ENCODE peak calls at places on chromosomes 16 and 17, in five cellular contexts. K is PC-9; V is CD8-positive, alpha-beta memory T cell; H is aorta; I is GM23248. X is an unnamed sample. For H3K4me1, the result is how much of the 10 kb centered on the place peaks cover.

GRCh38 chr16:48906076-48906475 is 296.1 kb upstream of the N4BP1 start:
- DNase-seq in K (no peak), V (no peak), H (no peak), I (no peak), X (no peak)

GRCh38 chr17:7330099-7331015 is 1.2 kb upstream of the NEURL4 start:
- DNase-seq in K (peak), V (peak), H (peak), I (peak), X (peak)

GRCh38 chr16:21598676-21599157 is 660 bp upstream of the METTL9 start:
- DNase-seq in K (peak), V (no peak), H (no peak), I (peak), X (no peak)

GRCh38 chr17:65888649-65889048 is 303.3 kb downstream of the CEP112 start:
- DNase-seq in K (no peak), V (no peak), H (no peak), I (peak), X (no peak)

GRCh38 chr16:79391395-79391794 is 209.1 kb downstream of the MAF start:
- DNase-seq in K (no peak), V (no peak), H (no peak), I (no peak), X (no peak)

GRCh38 chr16:56726926-56727325 is 3.0 kb upstream of the NUP93 start:
- DNase-seq in K (no peak), V (no peak), H (no peak), I (no peak), X (no peak)

GRCh38 chr17:7478276-7479138 is 924 bp downstream of the ZBTB4 start:
- DNase-seq in K (peak), V (peak), H (peak), I (peak), X (peak)

GRCh38 chr17:51006601-51007000 is 114.1 kb downstream of the SPAG9 start:
- DNase-seq in K (no peak), V (no peak), H (no peak), I (peak), X (no peak)

GRCh38 chr17:37488607-37489196 is 989 bp upstream of the DUSP14 start:
- DNase-seq in K (peak), V (peak), H (peak), I (peak), X (peak)

GRCh38 chr17:61462734-61463067 is 10.5 kb downstream of the TBX4 start:
- DNase-seq in K (no peak), V (no peak), H (no peak), I (no peak), X (no peak)

GRCh38 chr17:48643697-48644012 is 17.5 kb upstream of the HOXB9 start:
- DNase-seq in K (no peak), V (no peak), H (no peak), I (no peak), X (no peak)

GRCh38 chr17:48645639-48646182 is 19.6 kb upstream of the HOXB9 start:
- DNase-seq in K (no peak), V (no peak), H (no peak), I (no peak), X (no peak)

GRCh38 chr17:48644159-48644558 is 18.0 kb upstream of the HOXB9 start:
- DNase-seq in K (no peak), V (no peak), H (no peak), I (no peak), X (no peak)

GRCh38 chr17:48646183-48647102 is 20.3 kb upstream of the HOXB9 start:
- DNase-seq in K (no peak), V (peak), H (no peak), I (no peak), X (peak)

GRCh38 chr17:48644910-48645557 is 18.9 kb upstream of the HOXB9 start:
- DNase-seq in K (no peak), V (no peak), H (no peak), I (no peak), X (no peak)
- H3K4me3 ChIP-seq in K (no peak), V (no peak), H (no peak), I (no peak), X (no peak)

GRCh38 chr17:1496814-1497325 is 4.4 kb upstream of the MYO1C start:
- DNase-seq in K (no peak), V (no peak), H (no peak), I (no peak), X (no peak)

GRCh38 chr17:1493291-1493980 is 950 bp upstream of the MYO1C start:
- DNase-seq in K (no peak), V (no peak), H (no peak), I (no peak), X (no peak)

GRCh38 chr17:1494203-1494602 is 1.7 kb upstream of the MYO1C start:
- DNase-seq in K (no peak), V (no peak), H (no peak), I (no peak), X (no peak)

GRCh38 chr17:1495265-1495664 is 2.8 kb upstream of the MYO1C start:
- DNase-seq in K (peak), V (no peak), H (peak), I (peak), X (no peak)

DNA sequence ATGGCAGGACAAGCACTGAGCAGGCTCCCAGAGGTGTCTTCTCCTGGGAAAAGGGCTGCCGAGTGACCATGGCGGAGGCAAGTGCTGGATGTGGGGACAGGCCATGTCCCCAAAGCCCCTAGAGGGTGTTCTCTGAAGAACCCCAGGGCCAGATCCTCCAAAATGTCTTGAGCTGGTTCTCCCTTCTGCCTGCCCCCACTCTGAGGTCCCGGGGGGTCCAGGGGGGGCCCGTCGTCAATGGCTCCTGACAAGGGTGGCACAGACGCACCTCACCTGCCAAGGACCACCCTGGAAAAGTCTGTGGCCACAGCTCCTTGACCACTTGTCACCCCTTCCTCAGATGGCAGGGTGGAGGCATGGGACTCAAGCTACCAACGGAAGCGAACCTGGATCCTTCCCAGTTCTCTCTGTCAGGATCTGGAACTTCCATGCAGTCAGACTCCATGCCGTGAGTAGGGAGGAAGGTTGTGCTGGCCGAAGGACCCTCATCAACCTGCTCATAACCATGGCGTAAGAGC is 2.3 kb upstream of the MYO1C start:
- DNase-seq in K (no peak), V (no peak), H (no peak), I (no peak), X (no peak)
- H3K27ac ChIP-seq in K (no peak), V (no peak), H (peak), I (peak), X (no peak)

GRCh38 chr16:85754403-85754802 is 3.5 kb upstream of the C16orf74 start:
- DNase-seq in K (no peak), V (no peak), H (no peak), I (no peak), X (no peak)

GRCh38 chr16:85751665-85752501 is 987 bp upstream of the C16orf74 start:
- DNase-seq in K (peak), V (no peak), H (no peak), I (peak), X (no peak)

GRCh38 chr16:85753559-85753958 is 2.7 kb upstream of the C16orf74 start:
- DNase-seq in K (peak), V (no peak), H (no peak), I (no peak), X (no peak)

GRCh38 chr16:85752511-85753420 is 1.9 kb upstream of the C16orf74 start:
- DNase-seq in K (no peak), V (no peak), H (no peak), I (no peak), X (no peak)

DNA sequence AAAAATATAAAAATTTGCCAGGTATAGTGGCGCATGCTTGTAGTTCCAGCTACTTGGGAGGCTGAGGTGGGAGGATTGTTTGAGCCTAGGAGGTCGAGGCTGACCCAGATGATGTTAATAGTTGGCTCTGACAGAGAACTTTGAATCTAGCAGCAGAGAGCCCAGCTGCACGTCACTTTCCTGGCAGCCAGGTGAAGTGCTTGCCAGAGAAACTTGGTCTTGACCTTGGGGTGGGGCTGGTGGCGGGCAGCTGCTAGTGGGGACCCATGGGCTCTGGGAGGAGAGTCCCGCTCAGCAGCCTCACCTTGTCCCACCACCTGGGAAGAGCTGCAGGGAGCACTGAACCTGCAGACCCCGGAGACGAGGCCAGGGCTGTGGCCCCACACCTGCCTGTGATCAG is 3.1 kb upstream of the C16orf74 start:
- DNase-seq in K (no peak), V (no peak), H (no peak), I (no peak), X (no peak)
- H3K4me1 ChIP-seq in K (under half), V (under half), H (under half), I (under half), X (under half)

DNA sequence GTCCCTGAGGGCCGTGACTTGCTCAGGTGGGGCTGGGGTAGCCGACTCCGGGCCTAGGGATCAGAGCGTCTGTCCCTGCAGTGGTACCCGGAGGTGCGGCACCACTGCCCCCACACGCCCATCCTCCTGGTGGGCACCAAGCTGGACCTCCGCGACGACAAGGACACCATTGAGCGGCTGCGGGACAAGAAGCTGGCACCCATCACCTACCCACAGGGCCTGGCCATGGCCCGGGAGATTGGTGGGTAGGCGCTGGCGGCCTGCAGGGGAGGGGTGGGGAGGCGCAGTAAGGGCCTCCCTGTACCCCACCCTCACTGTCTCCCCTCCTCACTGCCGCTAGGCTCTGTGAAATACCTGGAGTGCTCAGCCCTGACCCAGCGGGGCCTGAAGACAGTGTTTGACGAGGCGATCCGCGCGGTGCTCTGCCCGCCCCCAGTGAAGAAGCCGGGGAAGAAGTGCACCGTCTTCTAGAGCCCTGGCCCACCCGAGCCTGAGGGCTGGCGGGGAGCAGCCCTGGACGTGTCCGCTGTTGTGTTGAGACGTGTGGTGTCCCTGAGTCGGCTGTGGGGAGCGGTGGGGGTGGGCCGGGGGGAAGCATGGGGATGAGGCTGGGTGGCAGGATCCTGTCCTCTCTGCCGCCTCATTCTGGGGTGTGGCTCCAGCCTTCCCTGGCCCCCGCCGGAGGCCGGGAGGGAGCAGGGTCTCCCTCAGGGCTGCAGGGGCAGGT is 2.0 kb downstream of the RAC3 start:
- DNase-seq in K (no peak), V (no peak), H (no peak), I (no peak), X (no peak)
- H3K4me3 ChIP-seq in K (no peak), V (no peak), H (no peak), I (no peak), X (no peak)

GRCh38 chr17:74606050-74606449 is 14.0 kb upstream of the CD300LD start:
- DNase-seq in K (no peak), V (no peak), H (peak), I (no peak), X (no peak)
- H3K27ac ChIP-seq in K (no peak), V (no peak), H (no peak), I (no peak), X (no peak)

GRCh38 chr16:4746991-4747574 is 12.7 kb downstream of the DNAAF8 start:
- DNase-seq in K (no peak), V (no peak), H (no peak), I (peak), X (no peak)

GRCh38 chr16:4747906-4748681 is 13.8 kb downstream of the DNAAF8 start:
- DNase-seq in K (no peak), V (peak), H (no peak), I (no peak), X (no peak)

GRCh38 chr16:4748682-4749411 is 14.5 kb downstream of the DNAAF8 start:
- DNase-seq in K (no peak), V (no peak), H (no peak), I (no peak), X (no peak)

GRCh38 chr16:4750896-4751295 is 16.1 kb downstream of the ZNF500 start:
- DNase-seq in K (no peak), V (no peak), H (no peak), I (no peak), X (no peak)

GRCh38 chr16:4749700-4750257 is 15.4 kb downstream of the DNAAF8 start:
- DNase-seq in K (no peak), V (no peak), H (no peak), I (no peak), X (no peak)
- H3K4me1 ChIP-seq in K (under half), V (under half), H (under half), I (under half), X (under half)

DNA sequence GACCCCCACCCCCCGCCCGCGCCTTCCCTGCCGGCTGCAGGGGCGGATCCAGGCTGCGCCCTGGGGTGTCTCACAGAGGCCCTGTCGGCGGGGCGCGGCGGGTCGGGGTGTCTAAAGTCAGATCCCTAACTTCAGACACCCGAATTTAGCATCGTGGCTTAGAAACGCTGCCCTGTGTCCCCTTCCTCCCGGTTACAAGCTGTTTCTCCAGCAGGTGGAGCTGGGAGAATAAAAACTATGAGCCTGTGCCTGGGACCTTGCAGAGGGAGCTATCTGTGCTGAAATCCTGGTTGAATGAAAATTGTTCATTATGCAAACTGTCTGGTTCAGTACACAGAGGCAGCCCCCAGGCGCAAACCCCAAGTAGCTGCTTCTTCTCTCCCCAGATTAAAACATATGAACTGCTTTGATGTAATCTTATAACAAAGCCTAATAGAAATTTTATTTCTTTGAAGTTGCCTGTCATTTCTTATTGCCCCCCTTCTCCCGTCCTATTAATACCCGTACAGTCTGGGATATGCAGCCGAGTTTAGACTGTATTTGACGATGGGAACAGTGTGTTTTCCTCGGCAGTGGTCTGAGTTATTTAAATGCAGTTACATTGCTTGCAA is 79.0 kb downstream of the RPA1 start:
- DNase-seq in K (peak), V (peak), H (no peak), I (peak), X (peak)
- H3K4me3 ChIP-seq in K (no peak), V (peak), H (no peak), I (peak), X (no peak)

GRCh38 chr17:40104570-40105471 is 4.4 kb upstream of the NR1D1 start:
- DNase-seq in K (no peak), V (no peak), H (no peak), I (no peak), X (no peak)

GRCh38 chr17:40103742-40104095 is 3.3 kb upstream of the NR1D1 start:
- DNase-seq in K (no peak), V (no peak), H (no peak), I (no peak), X (no peak)

GRCh38 chr17:40101367-40102210 is 1.2 kb upstream of the NR1D1 start:
- DNase-seq in K (no peak), V (no peak), H (no peak), I (no peak), X (no peak)

GRCh38 chr17:40100669-40101366 is 429 bp upstream of the NR1D1 start:
- DNase-seq in K (peak), V (peak), H (peak), I (peak), X (peak)

GRCh38 chr17:40103082-40103741 is 2.8 kb upstream of the NR1D1 start:
- DNase-seq in K (no peak), V (no peak), H (no peak), I (no peak), X (no peak)
- H3K27ac ChIP-seq in K (no peak), V (no peak), H (no peak), I (no peak), X (peak)